ENCODE peak calls at places on chromosomes 16 and 17, in ten cellular contexts. H, Q, S, J, Z, T, N, D, I and C are unnamed samples.

GRCh38 chr17:37488009-37488604 is 1.6 kb upstream of the DUSP14 start:
- DNase-seq in N (peak; percentile 94), T (peak; percentile 95), J (peak; percentile 99), D (peak; percentile 87), S (peak; percentile 95), H (no peak), I (no peak), Q (peak; percentile 94), Z (peak; percentile 45), C (no peak)

GRCh38 chr17:38663125-38663751 is 11.5 kb downstream of the EPOP start:
- DNase-seq in Z (peak; percentile 95), H (peak; percentile 82), Q (peak; percentile 13), N (peak; percentile 57), I (no peak), T (peak; percentile 34), S (peak; percentile 52), D (no peak), J (peak; percentile 54), C (peak; percentile 48)

GRCh38 chr16:83058376-83058775 is 431.6 kb downstream of the CDH13 start:
- DNase-seq in D (no peak), N (no peak), Z (no peak), S (no peak), Q (no peak), T (no peak), H (no peak), I (no peak), J (no peak), C (no peak)

GRCh38 chr17:2814499-2815341 is 18.5 kb downstream of the RAP1GAP2 start:
- DNase-seq in N (peak; percentile 68), H (no peak), D (no peak), Q (no peak), J (peak; percentile 16), I (no peak), S (no peak), Z (no peak), T (no peak), C (no peak)

GRCh38 chr17:16283705-16284104 is 66.7 kb downstream of the PIGL start:
- DNase-seq in S (no peak), T (peak; percentile 62), J (no peak), H (no peak), D (no peak), Q (peak; percentile 44), I (no peak), Z (no peak), N (peak; percentile 65), C (no peak)

GRCh38 chr17:30964878-30965277 is 6.0 kb upstream of the RNF135 start:
- DNase-seq in H (no peak), D (no peak), S (no peak), Z (no peak), T (no peak), Q (no peak), I (no peak), N (peak; percentile 46), J (peak; percentile 6), C (peak; percentile 19)

GRCh38 chr17:69111794-69112193 is 29.9 kb downstream of the ABCA6 start:
- DNase-seq in J (peak; percentile 76), I (no peak), T (no peak), D (no peak), N (no peak), Q (no peak), H (no peak), S (no peak), Z (no peak), C (no peak)

GRCh38 chr16:89093602-89094251 is at the start of gene ACSF3:
- DNase-seq in T (peak; percentile 16), Q (no peak), D (peak; percentile 3), N (peak; percentile 8), J (no peak), I (no peak), S (peak; percentile 45), Z (peak; percentile 65), H (peak; percentile 82), C (peak; percentile 79)

GRCh38 chr17:40060887-40061480 is 1.8 kb upstream of the THRA start:
- DNase-seq in Q (no peak), H (no peak), T (no peak), S (no peak), I (no peak), D (no peak), J (no peak), Z (no peak), N (no peak), C (no peak)

GRCh38 chr17:7296189-7296861 is 1.9 kb upstream of the YBX2 start:
- DNase-seq in S (peak; percentile 70), D (no peak), Q (no peak), H (peak; percentile 90), T (peak; percentile 68), I (no peak), Z (peak; percentile 94), N (peak; percentile 72), J (peak; percentile 37), C (peak; percentile 96)

GRCh38 chr17:55527520-55528118 is 16.4 kb upstream of the SMIM36 start:
- DNase-seq in S (peak; percentile 59), H (no peak), Z (peak; percentile 76), J (peak; percentile 61), D (peak; percentile 25), Q (no peak), T (peak; percentile 63), N (peak; percentile 39), I (no peak), C (no peak)

GRCh38 chr17:30021708-30022317 is 80.4 kb downstream of the EFCAB5 start:
- DNase-seq in Z (peak; percentile 66), J (peak; percentile 67), T (peak; percentile 54), H (no peak), N (peak; percentile 73), Q (peak; percentile 10), I (peak; percentile 28), S (peak; percentile 44), D (no peak), C (no peak)

GRCh38 chr17:61463068-61463980 is 11.1 kb downstream of the TBX4 start:
- DNase-seq in H (no peak), D (no peak), S (no peak), Q (no peak), T (no peak), J (no peak), Z (no peak), I (no peak), N (no peak), C (peak; percentile 68)

GRCh38 chr17:67635688-67636087 is 82.0 kb upstream of the NOL11 start:
- DNase-seq in T (no peak), Q (no peak), H (no peak), D (no peak), N (no peak), I (no peak), Z (no peak), S (no peak), J (no peak), C (no peak)

GRCh38 chr17:20300399-20301037 is 166.8 kb downstream of the LGALS9B start:
- DNase-seq in H (no peak), S (no peak), N (peak; percentile 20), Q (peak; percentile 67), D (peak; percentile 83), Z (no peak), I (no peak), T (peak; percentile 87), J (no peak), C (no peak)

GRCh38 chr17:40791808-40792436 is 7.8 kb downstream of the KRT28 start:
- DNase-seq in D (no peak), Q (no peak), H (no peak), S (no peak), N (peak; percentile 33), T (peak; percentile 46), I (peak; percentile 4), J (peak; percentile 71), Z (peak; percentile 52), C (no peak)

GRCh38 chr17:13384626-13385025 is 217.1 kb downstream of the HS3ST3A1 start:
- DNase-seq in J (no peak), I (no peak), Z (no peak), D (no peak), H (no peak), S (no peak), Q (no peak), T (no peak), N (no peak), C (no peak)

GRCh38 chr16:89358030-89359005 is 132.0 kb downstream of the ANKRD11 start:
- DNase-seq in Q (no peak), D (no peak), I (no peak), J (no peak), N (no peak), Z (no peak), S (no peak), T (no peak), H (no peak), C (peak; percentile 59)

GRCh38 chr16:87487361-87487924 is 5.4 kb downstream of the ZCCHC14 start:
- DNase-seq in H (peak; percentile 52), Q (no peak), I (no peak), S (peak; percentile 74), N (no peak), J (peak; percentile 69), D (no peak), T (no peak), Z (peak; percentile 65), C (peak; percentile 78)

GRCh38 chr17:7579001-7579838 is at the start of gene CD68:
- DNase-seq in J (peak; percentile 96), Z (no peak), H (no peak), N (peak; percentile 94), T (peak; percentile 82), I (peak; percentile 98), D (peak; percentile 70), S (peak; percentile 94), Q (no peak), C (peak; percentile 87)

GRCh38 chr16:51355195-51355594 is 204.1 kb upstream of the SALL1 start:
- DNase-seq in I (no peak), T (no peak), Q (no peak), H (no peak), N (no peak), Z (no peak), S (no peak), D (no peak), J (no peak), C (no peak)

GRCh38 chr16:56603589-56603988 is 4.8 kb upstream of the MT2A start:
- DNase-seq in N (peak; percentile 64), Q (no peak), H (no peak), T (no peak), D (no peak), S (peak; percentile 46), Z (peak; percentile 54), I (no peak), J (peak; percentile 48), C (no peak)

GRCh38 chr17:48592592-48592991 is 987 bp downstream of the HOXB5 start:
- DNase-seq in J (no peak), H (no peak), Q (no peak), Z (no peak), I (no peak), D (no peak), S (no peak), N (no peak), T (no peak), C (no peak)

GRCh38 chr17:58060596-58061191 is 22.5 kb upstream of the DYNLL2 start:
- DNase-seq in S (no peak), H (peak; percentile 67), D (no peak), Z (no peak), N (peak; percentile 3), I (no peak), Q (no peak), J (no peak), T (no peak), C (peak; percentile 46)

GRCh38 chr17:78432929-78433727 is 54.7 kb downstream of the PGS1 start:
- DNase-seq in J (no peak), D (no peak), Z (no peak), T (no peak), N (no peak), Q (no peak), H (no peak), I (no peak), S (no peak), C (no peak)

GRCh38 chr17:45050680-45051059 is 762 bp downstream of the DCAKD start:
- DNase-seq in H (no peak), J (peak; percentile 71), Q (no peak), Z (peak; percentile 45), S (peak; percentile 61), D (no peak), I (no peak), T (peak; percentile 42), N (peak; percentile 19), C (no peak)

GRCh38 chr16:81469710-81470481 is 25.3 kb downstream of the CMIP start:
- DNase-seq in I (no peak), H (no peak), Q (no peak), S (no peak), Z (no peak), J (no peak), T (peak; percentile 44), N (no peak), D (no peak), C (peak; percentile 74)

GRCh38 chr16:64363039-64363438 is 758.8 kb downstream of the CDH11 start:
- DNase-seq in D (no peak), I (no peak), Z (no peak), N (no peak), J (no peak), Q (no peak), S (no peak), H (no peak), T (no peak), C (no peak)